ENCODE peak calls at places on chromosomes 16 and 17, in ten cellular contexts. L is skeletal muscle cell; W is transverse colon; X is RKO; T is BJ; U is activated CD4-positive, alpha-beta T cell treated with anti-CD3 and anti-CD28 coated beads for 24 hours; D is activated effector memory CD4-positive, alpha-beta T cell treated with Interleukin-2 at 50 U/mL for 16 hours; N is endothelial cell; P is iris pigment epithelial cell; H is nephron progenitor cell. J is an unnamed sample.
A peak's percentile ranks its signal among the peaks of the same experiment; 100 is the strongest.

GRCh38 chr17:38453951-38454421 is 25.7 kb downstream of the ARHGAP23 start:
- DNase-seq in L (no peak), W (no peak), X (no peak), T (no peak), U (no peak), D (no peak), N (no peak), P (peak; percentile 65), H (peak; percentile 49), J (no peak)

GRCh38 chr17:41451154-41451728 is 10.5 kb upstream of the KRT38 start:
- DNase-seq in L (no peak), W (no peak), X (no peak), T (peak; percentile 78), U (no peak), D (no peak), N (no peak), P (peak; percentile 24), H (no peak), J (no peak)

GRCh38 chr17:59327136-59327878 is 4.1 kb upstream of the YPEL2 start:
- DNase-seq in L (no peak), W (no peak), X (no peak), T (no peak), U (no peak), D (no peak), N (no peak), P (no peak), H (no peak), J (no peak)

GRCh38 chr17:27997044-27997401 is 45.5 kb upstream of the NLK start:
- DNase-seq in L (no peak), W (no peak), X (no peak), T (no peak), U (no peak), D (no peak), N (no peak), P (no peak), H (no peak), J (no peak)

GRCh38 chr16:3188925-3189825 is 1.2 kb downstream of the OR1F1 start:
- DNase-seq in L (no peak), W (no peak), X (no peak), T (no peak), U (peak; percentile 63), D (no peak), N (peak; percentile 45), P (peak; percentile 72), H (peak; percentile 63), J (no peak)

GRCh38 chr16:1961651-1962067 is 2.3 kb downstream of the NDUFB10 start:
- DNase-seq in L (no peak), W (no peak), X (peak; percentile 73), T (no peak), U (no peak), D (peak; percentile 13), N (no peak), P (no peak), H (no peak), J (no peak)

GRCh38 chr16:82783933-82784566 is 157.3 kb downstream of the CDH13 start:
- DNase-seq in L (no peak), W (peak; percentile 52), X (no peak), T (no peak), U (no peak), D (no peak), N (no peak), P (no peak), H (no peak), J (no peak)

GRCh38 chr17:72622661-72623433 is 469.6 kb downstream of the SLC39A11 start:
- DNase-seq in L (no peak), W (no peak), X (no peak), T (no peak), U (no peak), D (no peak), N (no peak), P (no peak), H (no peak), J (no peak)

GRCh38 chr16:12177643-12178042 is 201.1 kb downstream of the SNX29 start:
- DNase-seq in L (no peak), W (no peak), X (no peak), T (no peak), U (no peak), D (no peak), N (no peak), P (no peak), H (no peak), J (no peak)

GRCh38 chr16:87834668-87835473 is 34.4 kb downstream of the SLC7A5 start:
- DNase-seq in L (no peak), W (no peak), X (no peak), T (no peak), U (no peak), D (no peak), N (no peak), P (peak; percentile 78), H (no peak), J (no peak)

GRCh38 chr16:64711026-64711425 is 410.8 kb downstream of the CDH11 start:
- DNase-seq in L (peak; percentile 89), W (no peak), X (no peak), T (peak; percentile 10), U (no peak), D (no peak), N (no peak), P (no peak), H (no peak), J (no peak)

GRCh38 chr17:67959510-67959909 is 36.8 kb downstream of the C17orf58 start:
- DNase-seq in L (no peak), W (peak; percentile 43), X (no peak), T (no peak), U (no peak), D (no peak), N (no peak), P (no peak), H (no peak), J (no peak)

GRCh38 chr17:77736721-77737120 is 221.8 kb upstream of the TNRC6C start:
- DNase-seq in L (no peak), W (no peak), X (no peak), T (no peak), U (no peak), D (no peak), N (no peak), P (no peak), H (no peak), J (no peak)

GRCh38 chr16:83574388-83574787 is 233.4 kb upstream of the HSBP1 start:
- DNase-seq in L (peak; percentile 84), W (no peak), X (peak; percentile 37), T (peak; percentile 44), U (no peak), D (no peak), N (no peak), P (peak; percentile 77), H (no peak), J (no peak)

GRCh38 chr17:27879987-27880608 is 13.1 kb downstream of the LYRM9 start:
- DNase-seq in L (no peak), W (peak; percentile 84), X (peak; percentile 60), T (no peak), U (peak; percentile 63), D (peak; percentile 40), N (peak; percentile 80), P (peak; percentile 58), H (peak; percentile 77), J (peak; percentile 58)

GRCh38 chr16:83727018-83727417 is 80.8 kb upstream of the HSBP1 start:
- DNase-seq in L (no peak), W (no peak), X (no peak), T (no peak), U (no peak), D (no peak), N (no peak), P (peak; percentile 28), H (no peak), J (no peak)

GRCh38 chr16:3968556-3968955 is 88.0 kb upstream of the CREBBP start:
- DNase-seq in L (no peak), W (no peak), X (no peak), T (no peak), U (no peak), D (no peak), N (no peak), P (no peak), H (no peak), J (no peak)

GRCh38 chr16:71479420-71479819 is 9.7 kb downstream of the ZNF19 start:
- DNase-seq in L (no peak), W (peak; percentile 10), X (peak; percentile 62), T (no peak), U (no peak), D (no peak), N (peak; percentile 27), P (peak; percentile 56), H (peak; percentile 10), J (no peak)

GRCh38 chr17:59746849-59747445 is 39.5 kb downstream of the VMP1 start:
- DNase-seq in L (no peak), W (no peak), X (peak; percentile 72), T (no peak), U (no peak), D (no peak), N (no peak), P (peak; percentile 72), H (no peak), J (no peak)

GRCh38 chr17:50893183-50893993 is 27.2 kb upstream of the TOB1 start:
- DNase-seq in L (no peak), W (peak; percentile 46), X (no peak), T (no peak), U (no peak), D (no peak), N (no peak), P (peak; percentile 9), H (peak; percentile 51), J (no peak)

GRCh38 chr16:56708821-56709685 is 20.9 kb upstream of the NUP93 start:
- DNase-seq in L (no peak), W (no peak), X (no peak), T (no peak), U (no peak), D (no peak), N (no peak), P (no peak), H (no peak), J (no peak)

GRCh38 chr17:6479626-6480324 is 35.5 kb downstream of the PIMREG start:
- DNase-seq in L (no peak), W (no peak), X (no peak), T (no peak), U (no peak), D (no peak), N (no peak), P (no peak), H (no peak), J (no peak)

GRCh38 chr16:14501331-14502255 is 128.5 kb downstream of the PARN start:
- DNase-seq in L (peak; percentile 92), W (peak; percentile 79), X (peak; percentile 56), T (peak; percentile 78), U (no peak), D (no peak), N (peak; percentile 25), P (peak; percentile 95), H (peak; percentile 39), J (no peak)

GRCh38 chr17:61485067-61485775 is 33.0 kb downstream of the TBX4 start:
- DNase-seq in L (no peak), W (no peak), X (no peak), T (no peak), U (no peak), D (no peak), N (no peak), P (no peak), H (no peak), J (no peak)

GRCh38 chr17:19979917-19980770 is 2.5 kb upstream of the AKAP10 start:
- DNase-seq in L (no peak), W (peak; percentile 13), X (no peak), T (no peak), U (no peak), D (no peak), N (no peak), P (peak; percentile 23), H (no peak), J (no peak)

GRCh38 chr17:81487089-81487486 is 25.5 kb downstream of the ACTG1 start:
- DNase-seq in L (no peak), W (no peak), X (no peak), T (no peak), U (no peak), D (no peak), N (no peak), P (no peak), H (no peak), J (no peak)

GRCh38 chr16:11395008-11395948 is 50.0 kb downstream of the RMI2 start:
- DNase-seq in L (no peak), W (no peak), X (no peak), T (no peak), U (no peak), D (no peak), N (no peak), P (no peak), H (no peak), J (no peak)

GRCh38 chr17:42554250-42555121 is 1.8 kb downstream of the HSD17B1 start:
- DNase-seq in L (peak; percentile 45), W (peak; percentile 92), X (peak; percentile 89), T (no peak), U (peak; percentile 73), D (peak; percentile 66), N (peak; percentile 89), P (peak; percentile 72), H (peak; percentile 95), J (peak; percentile 77)